ENCODE peak calls at places on chromosomes 3 and 15, in seven cellular contexts. Z, P, S, W, X, N and I are unnamed samples.

GRCh38 chr3:41972802-41973201 is 10.9 kb upstream of the ULK4 start:
- DNase-seq in W (no peak), P (no peak), X (no peak), Z (no peak), S (no peak), N (no peak), I (no peak)

GRCh38 chr3:58039609-58040008 is 31.4 kb downstream of the FLNB start:
- DNase-seq in N (no peak), W (no peak), Z (no peak), S (no peak), P (no peak), X (no peak), I (no peak)

GRCh38 chr3:136277115-136277514 is 27.0 kb downstream of the PCCB start:
- DNase-seq in Z (no peak), P (no peak), S (no peak), N (no peak), W (peak), X (no peak), I (no peak)

GRCh38 chr3:5022966-5023776 is 43.9 kb downstream of the BHLHE40 start:
- DNase-seq in N (no peak), X (no peak), Z (no peak), P (no peak), W (no peak), S (peak), I (no peak)

GRCh38 chr3:65732060-65732933 is 306.4 kb downstream of the MAGI1 start:
- DNase-seq in S (peak), X (peak), Z (no peak), P (no peak), N (no peak), W (peak), I (no peak)

GRCh38 chr15:51195459-51195858 is 100.8 kb upstream of the TNFAIP8L3 start:
- DNase-seq in W (no peak), P (no peak), S (no peak), X (no peak), Z (no peak), N (no peak), I (no peak)

GRCh38 chr3:157075693-157076420 is 84.1 kb downstream of the CCNL1 start:
- DNase-seq in Z (no peak), X (no peak), P (peak), N (no peak), S (no peak), W (no peak), I (no peak)

GRCh38 chr15:27271258-27271657 is 300.3 kb downstream of the GABRG3 start:
- DNase-seq in S (no peak), P (no peak), N (no peak), Z (no peak), X (no peak), W (peak), I (no peak)

GRCh38 chr3:193997228-193998192 is 138.4 kb upstream of the HES1 start:
- DNase-seq in N (no peak), X (no peak), S (no peak), P (no peak), Z (no peak), W (peak), I (no peak)

GRCh38 chr3:36944012-36944640 is 728 bp downstream of the TRANK1 start:
- DNase-seq in P (peak), Z (peak), N (peak), W (peak), X (peak), S (peak), I (peak)

GRCh38 chr3:29453278-29453961 is 172.5 kb downstream of the RBMS3 start:
- DNase-seq in W (peak), S (peak), Z (no peak), P (peak), X (no peak), N (no peak), I (no peak)

GRCh38 chr3:2623463-2623862 is 486.7 kb downstream of the IL5RA start:
- DNase-seq in P (no peak), S (no peak), X (no peak), W (no peak), N (no peak), Z (no peak), I (no peak)

GRCh38 chr3:158713094-158713499 is 19.2 kb downstream of the RARRES1 start:
- DNase-seq in P (peak), N (no peak), X (no peak), Z (no peak), W (no peak), S (peak), I (no peak)

GRCh38 chr3:57000012-57000411 is 60.5 kb upstream of the SPATA12 start:
- DNase-seq in Z (no peak), P (no peak), N (no peak), X (no peak), W (no peak), S (no peak), I (no peak)

GRCh38 chr3:196192036-196193001 is 18.9 kb downstream of the ZDHHC19 start:
- DNase-seq in X (no peak), W (no peak), P (no peak), N (no peak), S (no peak), Z (no peak), I (peak)

GRCh38 chr3:113468536-113468935 is 27.2 kb upstream of the CFAP44 start:
- DNase-seq in S (no peak), P (no peak), X (no peak), N (no peak), W (no peak), Z (no peak), I (no peak)

GRCh38 chr15:42772126-42772525 is 35.2 kb upstream of the CDAN1 start:
- DNase-seq in Z (no peak), W (no peak), N (no peak), P (no peak), X (no peak), S (no peak), I (no peak)

GRCh38 chr3:179464296-179465092 is 13.2 kb upstream of the GNB4 start:
- DNase-seq in Z (no peak), S (no peak), P (no peak), N (no peak), W (no peak), X (no peak), I (no peak)

GRCh38 chr3:52712291-52713212 is 6.6 kb downstream of the SPCS1 start:
- DNase-seq in P (no peak), N (no peak), S (no peak), W (no peak), Z (no peak), X (no peak), I (no peak)

GRCh38 chr15:56490461-56490860 is 25.5 kb upstream of the MNS1 start:
- DNase-seq in S (no peak), X (no peak), Z (no peak), W (no peak), N (no peak), P (no peak), I (no peak)

GRCh38 chr15:29997499-29997898 is 85.3 kb upstream of the GOLGA8J start:
- DNase-seq in P (no peak), N (no peak), W (no peak), X (no peak), S (no peak), Z (no peak), I (no peak)

GRCh38 chr3:97719156-97719821 is 45.3 kb upstream of the ARL6 start:
- DNase-seq in Z (peak), W (peak), S (peak), X (peak), N (peak), P (peak), I (peak)

GRCh38 chr15:36784717-36785116 is 205.3 kb downstream of the CDIN1 start:
- DNase-seq in S (no peak), N (no peak), X (no peak), Z (no peak), W (no peak), P (no peak), I (no peak)

GRCh38 chr3:61683409-61684261 is 122.3 kb downstream of the PTPRG start:
- DNase-seq in P (no peak), W (no peak), S (no peak), X (no peak), N (no peak), Z (no peak), I (no peak)

GRCh38 chr15:39432935-39433334 is 147.9 kb upstream of the THBS1 start:
- DNase-seq in P (no peak), W (peak), S (no peak), Z (no peak), N (no peak), X (no peak), I (no peak)

GRCh38 chr3:170517251-170517945 is 68.5 kb downstream of the SLC7A14 start:
- DNase-seq in W (no peak), S (no peak), N (no peak), Z (no peak), X (no peak), P (no peak), I (no peak)